ENCODE peak calls at places on chromosome 9, in six cellular contexts. One of them, this sample, is unnamed.

GRCh38 chr9:109574061-109574882 is 76.2 kb upstream of the PTPN3 start:
- DNase-seq in CD8-positive, alpha-beta T cell: no peak
- DNase-seq in stromal cell of bone marrow: peak
- DNase-seq in activated naive CD4-positive, alpha-beta T cell treated with anti-CD3 and anti-CD28 coated beads for 36 hours: peak
- DNase-seq in NCI-H2029 treated with DMSO at 0.1 percent for 48 hours: peak
- DNase-seq in T-helper 1 cell: no peak
- DNase-seq in this sample: peak

GRCh38 chr9:129225815-129226214 is 47.8 kb upstream of the IER5L start:
- DNase-seq in activated naive CD4-positive, alpha-beta T cell treated with anti-CD3 and anti-CD28 coated beads for 36 hours: peak
- DNase-seq in CD8-positive, alpha-beta T cell: peak
- DNase-seq in NCI-H2029 treated with DMSO at 0.1 percent for 48 hours: no peak
- DNase-seq in T-helper 1 cell: no peak
- DNase-seq in stromal cell of bone marrow: peak
- DNase-seq in this sample: no peak

GRCh38 chr9:134132208-134132870 is 3.5 kb upstream of the WDR5 start:
- DNase-seq in T-helper 1 cell: no peak
- DNase-seq in NCI-H2029 treated with DMSO at 0.1 percent for 48 hours: no peak
- DNase-seq in CD8-positive, alpha-beta T cell: no peak
- DNase-seq in activated naive CD4-positive, alpha-beta T cell treated with anti-CD3 and anti-CD28 coated beads for 36 hours: no peak
- DNase-seq in stromal cell of bone marrow: no peak
- DNase-seq in this sample: no peak

GRCh38 chr9:127569819-127570401 is 42.2 kb upstream of the STXBP1 start:
- DNase-seq in activated naive CD4-positive, alpha-beta T cell treated with anti-CD3 and anti-CD28 coated beads for 36 hours: peak
- DNase-seq in T-helper 1 cell: no peak
- DNase-seq in NCI-H2029 treated with DMSO at 0.1 percent for 48 hours: peak
- DNase-seq in CD8-positive, alpha-beta T cell: no peak
- DNase-seq in stromal cell of bone marrow: no peak
- DNase-seq in this sample: peak

GRCh38 chr9:133768371-133768858 is 30.3 kb upstream of the SARDH start:
- DNase-seq in CD8-positive, alpha-beta T cell: no peak
- DNase-seq in NCI-H2029 treated with DMSO at 0.1 percent for 48 hours: no peak
- DNase-seq in T-helper 1 cell: no peak
- DNase-seq in activated naive CD4-positive, alpha-beta T cell treated with anti-CD3 and anti-CD28 coated beads for 36 hours: peak
- DNase-seq in stromal cell of bone marrow: no peak
- DNase-seq in this sample: no peak

GRCh38 chr9:122263699-122264349 is 816 bp downstream of the RBM18 start:
- DNase-seq in NCI-H2029 treated with DMSO at 0.1 percent for 48 hours: no peak
- DNase-seq in CD8-positive, alpha-beta T cell: no peak
- DNase-seq in activated naive CD4-positive, alpha-beta T cell treated with anti-CD3 and anti-CD28 coated beads for 36 hours: no peak
- DNase-seq in stromal cell of bone marrow: no peak
- DNase-seq in T-helper 1 cell: no peak
- DNase-seq in this sample: no peak

GRCh38 chr9:27701664-27702063 is 128.4 kb upstream of the C9orf72 start:
- DNase-seq in activated naive CD4-positive, alpha-beta T cell treated with anti-CD3 and anti-CD28 coated beads for 36 hours: no peak
- DNase-seq in T-helper 1 cell: no peak
- DNase-seq in NCI-H2029 treated with DMSO at 0.1 percent for 48 hours: no peak
- DNase-seq in stromal cell of bone marrow: no peak
- DNase-seq in CD8-positive, alpha-beta T cell: no peak
- DNase-seq in this sample: no peak

GRCh38 chr9:76701441-76702031 is 62.7 kb upstream of the PCA3 start:
- DNase-seq in stromal cell of bone marrow: no peak
- DNase-seq in NCI-H2029 treated with DMSO at 0.1 percent for 48 hours: no peak
- DNase-seq in T-helper 1 cell: no peak
- DNase-seq in activated naive CD4-positive, alpha-beta T cell treated with anti-CD3 and anti-CD28 coated beads for 36 hours: no peak
- DNase-seq in CD8-positive, alpha-beta T cell: no peak
- DNase-seq in this sample: peak

This sample was measured in RCC 7860.